ENCODE peak calls at places on chromosomes 3 and 15, in six cellular contexts. H is lower leg skin; Y is right atrium auricular region; Z is NCI-H748 treated with DMSO at 0.1 percent for 48 hours; E is activated CD4-positive, alpha-beta memory T cell treated with anti-CD3 and anti-CD28 coated beads, Interleukin-2, amount 10 ng/mL, durations not matched to agents 7 days and 5 days; V is CD4-positive, alpha-beta T cell. F is an unnamed sample.

GRCh38 chr3:186971578-186971977 is 41.3 kb downstream of the ST6GAL1 start:
- DNase-seq in E (no peak), Y (no peak), H (peak), Z (no peak), V (no peak), F (no peak)

GRCh38 chr15:67969892-67970291 is 84.2 kb upstream of the PIAS1 start:
- DNase-seq in V (no peak), Z (no peak), Y (no peak), E (no peak), H (no peak), F (no peak)

GRCh38 chr15:64111679-64112050 is 15.9 kb downstream of the SNX1 start:
- DNase-seq in H (no peak), Z (no peak), Y (no peak), V (no peak), E (no peak), F (no peak)

GRCh38 chr3:131361464-131362421 is 19.8 kb upstream of the NUDT16 start:
- DNase-seq in H (peak), Z (no peak), E (peak), V (no peak), Y (peak), F (peak)

GRCh38 chr3:161558256-161558655 is 61.6 kb downstream of the OTOL1 start:
- DNase-seq in Z (no peak), H (no peak), V (no peak), E (no peak), Y (no peak), F (no peak)

GRCh38 chr15:60573936-60574335 is 95.0 kb upstream of the ICE2 start:
- DNase-seq in E (peak), Z (no peak), Y (no peak), H (no peak), V (peak), F (no peak)

GRCh38 chr15:58931985-58932384 is 1.5 kb downstream of the SLTM start:
- DNase-seq in Y (no peak), H (no peak), E (no peak), Z (no peak), V (no peak), F (no peak)

GRCh38 chr15:90221251-90221900 is 12.4 kb downstream of the CIB1 start:
- DNase-seq in H (peak), Y (peak), V (no peak), E (peak), Z (peak), F (peak)

GRCh38 chr3:184914628-184915027 is 102.7 kb downstream of the VPS8 start:
- DNase-seq in H (no peak), Z (no peak), Y (no peak), V (no peak), E (no peak), F (no peak)

GRCh38 chr15:64739216-64739976 is 36.0 kb downstream of the RBPMS2 start:
- DNase-seq in V (no peak), E (no peak), Y (no peak), Z (no peak), H (no peak), F (no peak)

GRCh38 chr3:89405145-89405544 is 297.7 kb downstream of the EPHA3 start:
- DNase-seq in H (no peak), Z (no peak), V (no peak), E (no peak), Y (no peak), F (no peak)

GRCh38 chr15:46413799-46414198 is 779.0 kb downstream of the SQOR start:
- DNase-seq in H (no peak), Z (no peak), Y (no peak), E (no peak), V (no peak), F (no peak)

GRCh38 chr3:155302891-155303290 is 9.4 kb upstream of the STRIT1 start:
- DNase-seq in Z (no peak), V (no peak), H (no peak), Y (no peak), E (no peak), F (no peak)

GRCh38 chr15:79394231-79394630 is 37.9 kb upstream of the MINAR1 start:
- DNase-seq in E (no peak), H (no peak), Z (no peak), V (no peak), Y (no peak), F (no peak)

GRCh38 chr15:89243046-89243690 is 611 bp upstream of the FANCI start:
- DNase-seq in H (no peak), Y (no peak), E (no peak), V (peak), Z (no peak), F (no peak)

GRCh38 chr3:108835101-108835500 is 12.5 kb downstream of the TRAT1 start:
- DNase-seq in Y (no peak), Z (no peak), E (peak), V (no peak), H (no peak), F (no peak)

GRCh38 chr15:44066211-44066827 is 128.8 kb downstream of the FRMD5 start:
- DNase-seq in Y (no peak), H (no peak), Z (peak), V (peak), E (peak), F (peak)

GRCh38 chr3:41508063-41508696 is 308.9 kb downstream of the CTNNB1 start:
- DNase-seq in E (no peak), V (no peak), Y (no peak), H (no peak), Z (no peak), F (no peak)

GRCh38 chr15:74954515-74954914 is 2.1 kb downstream of the RPP25 start:
- DNase-seq in V (no peak), Y (no peak), Z (no peak), E (no peak), H (no peak), F (no peak)

GRCh38 chr15:38666865-38667264 is 102.3 kb upstream of the RASGRP1 start:
- DNase-seq in Z (no peak), Y (no peak), E (no peak), V (no peak), H (no peak), F (no peak)

GRCh38 chr15:70508561-70509281 is 254.6 kb downstream of the UACA start:
- DNase-seq in Z (no peak), E (no peak), Y (no peak), H (no peak), V (no peak), F (no peak)

GRCh38 chr3:174620138-174620537 is 239.0 kb upstream of the NAALADL2 start:
- DNase-seq in Y (no peak), E (no peak), V (no peak), H (no peak), Z (no peak), F (peak)

GRCh38 chr3:100928638-100929428 is 64.4 kb downstream of the ABI3BP start:
- DNase-seq in Z (no peak), V (no peak), E (no peak), H (no peak), Y (peak), F (no peak)

GRCh38 chr15:69148465-69148864 is 12.0 kb upstream of the GLCE start:
- DNase-seq in H (no peak), Z (no peak), Y (no peak), V (no peak), E (no peak), F (no peak)

GRCh38 chr3:111585214-111585613 is 9.9 kb downstream of the ZBED2 start:
- DNase-seq in Y (no peak), V (no peak), E (no peak), Z (no peak), H (no peak), F (no peak)

GRCh38 chr3:168973206-168973605 is 690.3 kb downstream of the MECOM start:
- DNase-seq in E (no peak), H (no peak), Y (no peak), V (no peak), Z (no peak), F (no peak)

GRCh38 chr3:71008350-71008923 is 575.1 kb downstream of the FOXP1 start:
- DNase-seq in H (no peak), Z (no peak), Y (no peak), V (no peak), E (no peak), F (no peak)

GRCh38 chr3:72224804-72225509 is 440.0 kb upstream of the PROK2 start:
- DNase-seq in V (no peak), Y (no peak), E (no peak), Z (no peak), H (no peak), F (no peak)

GRCh38 chr3:39143051-39143885 is 10.1 kb downstream of the CSRNP1 start:
- DNase-seq in Z (no peak), V (no peak), Y (no peak), H (peak), E (no peak), F (no peak)

GRCh38 chr3:42659451-42660130 is 6.1 kb downstream of the ZBTB47 start:
- DNase-seq in E (no peak), V (no peak), Y (no peak), Z (no peak), H (no peak), F (no peak)